ENCODE peak calls at places on chromosomes 6 and 20, in eight cellular contexts. One of them, this sample, is unnamed.

GRCh38 chr20:62978559-62978938 is 26.0 kb downstream of the SLC17A9 start:
- DNase-seq in tibial artery: no peak
- DNase-seq in A549: no peak
- DNase-seq in IMR-90: no peak
- DNase-seq in left ventricle myocardium inferior: no peak
- DNase-seq in esophagus squamous epithelium: no peak
- DNase-seq in PC-9: no peak
- DNase-seq in trophoblast cell: no peak
- DNase-seq in this sample: no peak

GRCh38 chr6:868212-868611 is 175.3 kb upstream of the EXOC2 start:
- DNase-seq in PC-9: no peak
- DNase-seq in A549: no peak
- DNase-seq in esophagus squamous epithelium: no peak
- DNase-seq in left ventricle myocardium inferior: no peak
- DNase-seq in IMR-90: no peak
- DNase-seq in trophoblast cell: no peak
- DNase-seq in tibial artery: no peak
- DNase-seq in this sample: no peak

GRCh38 chr6:98579941-98580340 is 254.4 kb upstream of the POU3F2 start:
- DNase-seq in esophagus squamous epithelium: no peak
- DNase-seq in tibial artery: no peak
- DNase-seq in left ventricle myocardium inferior: no peak
- DNase-seq in PC-9: no peak
- DNase-seq in trophoblast cell: no peak
- DNase-seq in A549: no peak
- DNase-seq in IMR-90: peak
- DNase-seq in this sample: no peak

GRCh38 chr6:33719326-33719987 is 8.0 kb upstream of the UQCC2 start:
- DNase-seq in tibial artery: no peak
- DNase-seq in IMR-90: no peak
- DNase-seq in left ventricle myocardium inferior: no peak
- DNase-seq in PC-9: no peak
- DNase-seq in trophoblast cell: no peak
- DNase-seq in A549: no peak
- DNase-seq in esophagus squamous epithelium: no peak
- DNase-seq in this sample: no peak

GRCh38 chr6:138331444-138331843 is 46.3 kb upstream of the SMIM28 start:
- DNase-seq in tibial artery: no peak
- DNase-seq in trophoblast cell: no peak
- DNase-seq in IMR-90: no peak
- DNase-seq in PC-9: no peak
- DNase-seq in esophagus squamous epithelium: no peak
- DNase-seq in A549: no peak
- DNase-seq in left ventricle myocardium inferior: no peak
- DNase-seq in this sample: no peak

GRCh38 chr20:688809-689208 is 13.2 kb upstream of the SCRT2 start:
- DNase-seq in A549: no peak
- DNase-seq in tibial artery: no peak
- DNase-seq in esophagus squamous epithelium: no peak
- DNase-seq in trophoblast cell: no peak
- DNase-seq in PC-9: peak
- DNase-seq in left ventricle myocardium inferior: no peak
- DNase-seq in IMR-90: peak
- DNase-seq in this sample: no peak

GRCh38 chr6:154951400-154952200 is 43.5 kb upstream of the TIAM2 start:
- DNase-seq in left ventricle myocardium inferior: no peak
- DNase-seq in PC-9: peak
- DNase-seq in trophoblast cell: no peak
- DNase-seq in IMR-90: no peak
- DNase-seq in tibial artery: no peak
- DNase-seq in esophagus squamous epithelium: no peak
- DNase-seq in A549: no peak
- DNase-seq in this sample: no peak

GRCh38 chr6:122995930-122996796 is at the start of gene CLVS2:
- DNase-seq in left ventricle myocardium inferior: no peak
- DNase-seq in trophoblast cell: peak
- DNase-seq in PC-9: no peak
- DNase-seq in tibial artery: no peak
- DNase-seq in A549: peak
- DNase-seq in IMR-90: no peak
- DNase-seq in esophagus squamous epithelium: no peak
- DNase-seq in this sample: peak

GRCh38 chr20:32877507-32877906 is 18.8 kb downstream of the EFCAB8 start:
- DNase-seq in PC-9: no peak
- DNase-seq in IMR-90: peak
- DNase-seq in left ventricle myocardium inferior: no peak
- DNase-seq in tibial artery: no peak
- DNase-seq in esophagus squamous epithelium: no peak
- DNase-seq in trophoblast cell: no peak
- DNase-seq in A549: no peak
- DNase-seq in this sample: peak

GRCh38 chr6:28893172-28893799 is 30.5 kb downstream of the TRIM27 start:
- DNase-seq in IMR-90: no peak
- DNase-seq in PC-9: no peak
- DNase-seq in esophagus squamous epithelium: no peak
- DNase-seq in left ventricle myocardium inferior: no peak
- DNase-seq in A549: no peak
- DNase-seq in tibial artery: no peak
- DNase-seq in trophoblast cell: no peak
- DNase-seq in this sample: no peak

GRCh38 chr6:127053032-127053908 is 65.2 kb upstream of the RSPO3 start:
- DNase-seq in trophoblast cell: no peak
- DNase-seq in esophagus squamous epithelium: no peak
- DNase-seq in A549: no peak
- DNase-seq in PC-9: no peak
- DNase-seq in IMR-90: peak
- DNase-seq in left ventricle myocardium inferior: no peak
- DNase-seq in tibial artery: no peak
- DNase-seq in this sample: no peak

GRCh38 chr6:7341989-7342742 is 29.2 kb upstream of the SSR1 start:
- DNase-seq in A549: no peak
- DNase-seq in IMR-90: no peak
- DNase-seq in left ventricle myocardium inferior: no peak
- DNase-seq in tibial artery: no peak
- DNase-seq in PC-9: no peak
- DNase-seq in esophagus squamous epithelium: no peak
- DNase-seq in trophoblast cell: peak
- DNase-seq in this sample: no peak

GRCh38 chr20:48858075-48858790 is 30.4 kb upstream of the PREX1 start:
- DNase-seq in tibial artery: no peak
- DNase-seq in PC-9: no peak
- DNase-seq in A549: no peak
- DNase-seq in trophoblast cell: no peak
- DNase-seq in esophagus squamous epithelium: no peak
- DNase-seq in left ventricle myocardium inferior: no peak
- DNase-seq in IMR-90: no peak
- DNase-seq in this sample: no peak

GRCh38 chr6:35415065-35415880 is 36.9 kb upstream of the FANCE start:
- DNase-seq in tibial artery: peak
- DNase-seq in IMR-90: peak
- DNase-seq in esophagus squamous epithelium: no peak
- DNase-seq in A549: peak
- DNase-seq in PC-9: peak
- DNase-seq in trophoblast cell: peak
- DNase-seq in left ventricle myocardium inferior: peak
- DNase-seq in this sample: peak

GRCh38 chr6:128491041-128491642 is 29.3 kb downstream of the PTPRK start:
- DNase-seq in tibial artery: no peak
- DNase-seq in trophoblast cell: no peak
- DNase-seq in esophagus squamous epithelium: no peak
- DNase-seq in left ventricle myocardium inferior: no peak
- DNase-seq in A549: no peak
- DNase-seq in IMR-90: no peak
- DNase-seq in PC-9: no peak
- DNase-seq in this sample: peak

GRCh38 chr20:48359692-48360337 is 468.0 kb downstream of the PREX1 start:
- DNase-seq in PC-9: no peak
- DNase-seq in tibial artery: no peak
- DNase-seq in left ventricle myocardium inferior: no peak
- DNase-seq in IMR-90: no peak
- DNase-seq in A549: no peak
- DNase-seq in esophagus squamous epithelium: no peak
- DNase-seq in trophoblast cell: no peak
- DNase-seq in this sample: no peak

GRCh38 chr6:148182378-148182777 is 160.3 kb upstream of the SASH1 start:
- DNase-seq in IMR-90: no peak
- DNase-seq in trophoblast cell: no peak
- DNase-seq in A549: no peak
- DNase-seq in left ventricle myocardium inferior: no peak
- DNase-seq in PC-9: no peak
- DNase-seq in tibial artery: no peak
- DNase-seq in esophagus squamous epithelium: no peak
- DNase-seq in this sample: no peak

GRCh38 chr20:25041813-25042530 is 16.0 kb downstream of the ACSS1 start:
- DNase-seq in A549: no peak
- DNase-seq in trophoblast cell: no peak
- DNase-seq in IMR-90: no peak
- DNase-seq in tibial artery: no peak
- DNase-seq in esophagus squamous epithelium: no peak
- DNase-seq in PC-9: no peak
- DNase-seq in left ventricle myocardium inferior: no peak
- DNase-seq in this sample: no peak
- H3K27ac ChIP-seq in A549: no peak
- H3K27ac ChIP-seq in trophoblast cell: no peak
- H3K27ac ChIP-seq in IMR-90: no peak
- H3K27ac ChIP-seq in tibial artery: peak
- H3K27ac ChIP-seq in esophagus squamous epithelium: no peak
- H3K27ac ChIP-seq in PC-9: no peak
- H3K27ac ChIP-seq in left ventricle myocardium inferior: peak
- H3K27ac ChIP-seq in this sample: no peak

GRCh38 chr6:26022737-26023136 is 60.1 kb downstream of the TRIM38 start:
- DNase-seq in left ventricle myocardium inferior: no peak
- DNase-seq in A549: no peak
- DNase-seq in IMR-90: no peak
- DNase-seq in PC-9: no peak
- DNase-seq in esophagus squamous epithelium: no peak
- DNase-seq in trophoblast cell: no peak
- DNase-seq in tibial artery: no peak
- DNase-seq in this sample: no peak
- H3K27ac ChIP-seq in left ventricle myocardium inferior: peak
- H3K27ac ChIP-seq in A549: peak
- H3K27ac ChIP-seq in IMR-90: no peak
- H3K27ac ChIP-seq in PC-9: peak
- H3K27ac ChIP-seq in esophagus squamous epithelium: no peak
- H3K27ac ChIP-seq in trophoblast cell: no peak
- H3K27ac ChIP-seq in tibial artery: peak
- H3K27ac ChIP-seq in this sample: peak

DNA sequence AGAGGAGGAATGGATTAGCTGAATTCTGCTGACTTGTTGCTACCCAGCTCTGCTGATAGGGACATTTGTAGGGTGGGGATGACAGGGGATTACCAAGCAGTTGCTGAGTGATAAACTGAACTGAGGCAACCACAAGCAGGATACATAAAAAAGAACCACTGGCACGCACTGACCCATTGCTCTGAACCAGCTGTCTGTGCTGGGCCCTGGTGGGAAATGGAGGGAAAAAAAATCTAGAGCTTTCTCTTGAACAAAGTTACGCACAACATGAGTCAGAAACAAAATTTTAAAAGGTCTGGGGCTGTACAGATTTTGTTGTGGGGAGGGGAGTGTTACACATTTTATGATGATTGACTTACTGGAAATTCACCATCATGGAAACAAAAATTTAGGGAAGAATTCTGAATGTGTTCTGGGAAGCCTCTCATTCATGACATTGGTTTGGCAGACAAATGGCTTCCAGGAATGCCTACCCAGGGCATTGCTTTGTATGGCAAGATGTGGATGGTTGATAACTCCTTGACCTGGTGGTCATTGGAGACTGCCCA is 37.7 kb downstream of the FOXO3 start:
- DNase-seq in A549: no peak
- DNase-seq in IMR-90: peak
- DNase-seq in left ventricle myocardium inferior: no peak
- DNase-seq in PC-9: no peak
- DNase-seq in esophagus squamous epithelium: no peak
- DNase-seq in tibial artery: no peak
- DNase-seq in trophoblast cell: peak
- DNase-seq in this sample: no peak
- H3K27ac ChIP-seq in A549: no peak
- H3K27ac ChIP-seq in IMR-90: no peak
- H3K27ac ChIP-seq in left ventricle myocardium inferior: peak
- H3K27ac ChIP-seq in PC-9: peak
- H3K27ac ChIP-seq in esophagus squamous epithelium: peak
- H3K27ac ChIP-seq in tibial artery: peak
- H3K27ac ChIP-seq in trophoblast cell: peak
- H3K27ac ChIP-seq in this sample: no peak

DNA sequence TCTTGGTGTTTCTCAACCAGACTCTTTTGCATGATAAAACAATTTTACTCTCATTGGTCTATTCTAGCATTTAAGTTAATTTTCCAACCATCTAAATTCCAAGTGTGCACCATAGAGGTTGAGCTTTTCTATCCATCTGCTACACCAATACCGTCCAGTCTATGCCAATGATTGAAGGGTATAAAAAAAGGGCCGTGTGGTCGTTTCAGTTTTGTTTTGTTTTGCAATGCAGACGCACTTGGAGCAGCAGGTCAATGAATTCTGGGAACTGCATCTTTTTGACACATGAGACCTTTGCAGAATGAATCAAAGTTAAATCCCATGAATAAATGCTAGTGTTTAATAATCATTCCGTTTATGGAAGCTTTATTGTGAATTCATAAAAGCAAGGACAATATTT is 650.0 kb upstream of the GJE1 start:
- DNase-seq in PC-9: no peak
- DNase-seq in esophagus squamous epithelium: no peak
- DNase-seq in tibial artery: no peak
- DNase-seq in left ventricle myocardium inferior: no peak
- DNase-seq in IMR-90: peak
- DNase-seq in trophoblast cell: no peak
- DNase-seq in A549: no peak
- DNase-seq in this sample: peak
- H3K27ac ChIP-seq in PC-9: no peak
- H3K27ac ChIP-seq in esophagus squamous epithelium: no peak
- H3K27ac ChIP-seq in tibial artery: no peak
- H3K27ac ChIP-seq in left ventricle myocardium inferior: peak
- H3K27ac ChIP-seq in IMR-90: peak
- H3K27ac ChIP-seq in trophoblast cell: no peak
- H3K27ac ChIP-seq in A549: peak
- H3K27ac ChIP-seq in this sample: peak

DNA sequence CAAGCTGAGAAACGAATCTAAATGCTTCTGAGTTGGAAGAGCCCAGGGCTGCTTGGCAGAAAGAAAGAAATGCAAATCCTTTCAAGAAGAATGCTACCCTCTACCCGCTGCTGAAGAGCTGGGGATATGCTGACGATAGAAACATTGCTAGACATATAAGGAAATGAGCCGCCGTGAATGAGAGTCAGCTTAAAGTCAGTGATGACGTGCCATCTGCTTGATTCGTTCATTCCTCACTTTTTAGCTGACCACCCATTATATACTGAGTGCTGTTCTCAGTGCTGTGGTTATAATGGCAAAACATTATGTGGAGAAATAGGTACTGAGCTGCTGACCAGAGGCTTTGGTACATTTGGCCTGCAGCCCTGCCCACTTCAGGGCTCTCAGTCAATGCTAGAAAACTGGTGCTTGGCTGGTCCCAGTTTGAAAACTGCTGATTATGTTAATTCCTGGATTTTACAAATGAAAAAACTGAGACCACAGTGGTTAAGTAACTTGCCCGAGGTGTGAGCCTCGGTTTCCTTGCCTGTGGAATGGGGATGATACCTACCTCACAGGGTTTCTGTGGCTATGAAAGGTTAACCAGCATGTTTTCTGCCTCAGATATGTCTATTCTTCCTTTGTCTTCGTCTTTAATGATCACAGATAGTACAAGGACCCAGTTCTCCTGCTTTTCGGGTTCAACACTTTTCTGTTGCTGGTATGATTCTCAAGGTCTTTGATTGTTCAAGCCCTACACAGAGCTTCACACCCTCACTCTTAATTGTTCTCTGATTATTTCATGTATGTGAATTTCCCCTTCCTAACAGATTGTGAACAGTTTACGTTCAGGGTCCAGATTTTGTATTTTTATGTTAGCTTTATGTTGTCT is 27.7 kb upstream of the TULP4 start:
- DNase-seq in A549: peak
- DNase-seq in IMR-90: peak
- DNase-seq in trophoblast cell: no peak
- DNase-seq in tibial artery: no peak
- DNase-seq in esophagus squamous epithelium: no peak
- DNase-seq in left ventricle myocardium inferior: no peak
- DNase-seq in PC-9: no peak
- DNase-seq in this sample: peak
- H3K27ac ChIP-seq in A549: peak
- H3K27ac ChIP-seq in IMR-90: peak
- H3K27ac ChIP-seq in trophoblast cell: no peak
- H3K27ac ChIP-seq in tibial artery: peak
- H3K27ac ChIP-seq in esophagus squamous epithelium: peak
- H3K27ac ChIP-seq in left ventricle myocardium inferior: peak
- H3K27ac ChIP-seq in PC-9: no peak
- H3K27ac ChIP-seq in this sample: peak

This sample was measured in SJSA1.